ENCODE peak calls at places on chromosomes 7 and 10, in six cellular contexts. Y, W, N, B, R and I are unnamed samples.

GRCh38 chr7:44415510-44415909 is 74.9 kb downstream of the NUDCD3 start:
- DNase-seq in B (no peak), R (no peak), N (no peak), Y (no peak), W (no peak), I (no peak)

GRCh38 chr10:110725809-110726641 is 81.9 kb downstream of the RBM20 start:
- DNase-seq in Y (no peak), W (no peak), R (no peak), N (no peak), B (no peak), I (no peak)

GRCh38 chr7:117019287-117019686 is 66.0 kb downstream of the ST7 start:
- DNase-seq in Y (no peak), N (no peak), R (no peak), W (no peak), B (no peak), I (no peak)

GRCh38 chr7:2521952-2522591 is 2.5 kb downstream of the LFNG start:
- DNase-seq in N (no peak), Y (no peak), W (no peak), R (no peak), B (peak; percentile 64), I (no peak)

GRCh38 chr10:100725041-100725440 is 20.3 kb upstream of the PAX2 start:
- DNase-seq in N (no peak), Y (no peak), B (no peak), R (no peak), W (no peak), I (no peak)

GRCh38 chr10:18610517-18610916 is 40.9 kb downstream of the NSUN6 start:
- DNase-seq in Y (no peak), W (no peak), B (no peak), R (no peak), N (no peak), I (no peak)

GRCh38 chr10:99977916-99978315 is 31.8 kb downstream of the DNMBP start:
- DNase-seq in R (no peak), W (no peak), N (no peak), B (no peak), Y (no peak), I (no peak)

GRCh38 chr10:8513155-8514147 is 459.0 kb downstream of the GATA3 start:
- DNase-seq in N (no peak), Y (no peak), W (no peak), R (no peak), B (no peak), I (no peak)

GRCh38 chr10:77700086-77700485 is 62.5 kb upstream of the KCNMA1 start:
- DNase-seq in B (no peak), R (no peak), Y (no peak), W (no peak), N (no peak), I (no peak)

GRCh38 chr10:5779753-5780152 is 33.5 kb downstream of the GDI2 start:
- DNase-seq in R (no peak), W (no peak), N (no peak), Y (no peak), B (no peak), I (no peak)

GRCh38 chr7:155291045-155291530 is 6.6 kb upstream of the INSIG1 start:
- DNase-seq in Y (no peak), W (no peak), B (no peak), N (no peak), R (no peak), I (no peak)

GRCh38 chr10:37885850-37886249 is 28.4 kb upstream of the ZNF248 start:
- DNase-seq in R (no peak), Y (no peak), N (no peak), B (no peak), W (no peak), I (no peak)

GRCh38 chr7:79217468-79217867 is 236.0 kb downstream of the MAGI2 start:
- DNase-seq in W (no peak), Y (no peak), N (no peak), R (no peak), B (no peak), I (no peak)